ENCODE peak calls at places on chromosomes 12 and 14, in nine cellular contexts. O is transverse colon, H is prostate gland, C is stomach, T is endothelial cell of umbilical vein, A is HCT116, G is suprapubic skin, W is GM12891, Y is esophagus muscularis mucosa. V is an unnamed sample.

GRCh38 chr12:6646276-6647082 is 753 bp downstream of the ACRBP start:
- DNase-seq in O (no peak), H (no peak), C (no peak), T (no peak), A (no peak), G (no peak), W (no peak), Y (no peak), V (no peak)

GRCh38 chr12:28507055-28507454 is 316.8 kb downstream of the CCDC91 start:
- DNase-seq in O (no peak), H (no peak), C (no peak), T (no peak), A (no peak), G (no peak), W (no peak), Y (no peak), V (no peak)

GRCh38 chr12:132806857-132807256 is 21.8 kb downstream of the GOLGA3 start:
- DNase-seq in O (no peak), H (no peak), C (no peak), T (no peak), A (no peak), G (no peak), W (no peak), Y (no peak), V (no peak)

GRCh38 chr12:75161495-75161894 is 48.1 kb downstream of the KCNC2 start:
- DNase-seq in O (no peak), H (no peak), C (no peak), T (no peak), A (no peak), G (no peak), W (no peak), Y (no peak), V (no peak)

GRCh38 chr14:79971330-79971729 is 240.0 kb downstream of the DIO2 start:
- DNase-seq in O (no peak), H (peak), C (no peak), T (no peak), A (no peak), G (no peak), W (no peak), Y (no peak), V (no peak)

GRCh38 chr12:42420385-42420784 is 94.4 kb downstream of the PPHLN1 start:
- DNase-seq in O (no peak), H (no peak), C (no peak), T (no peak), A (no peak), G (no peak), W (no peak), Y (no peak), V (no peak)

GRCh38 chr12:59388176-59388575 is 207.7 kb upstream of the SLC16A7 start:
- DNase-seq in O (no peak), H (no peak), C (no peak), T (no peak), A (no peak), G (no peak), W (no peak), Y (no peak), V (no peak)

GRCh38 chr12:9114946-9115345 is 773 bp downstream of the A2M start:
- DNase-seq in O (no peak), H (no peak), C (no peak), T (no peak), A (no peak), G (no peak), W (no peak), Y (no peak), V (no peak)

GRCh38 chr12:96988919-96989318 is 81.9 kb downstream of the NEDD1 start:
- DNase-seq in O (no peak), H (no peak), C (no peak), T (no peak), A (no peak), G (no peak), W (no peak), Y (no peak), V (no peak)

GRCh38 chr14:103130965-103131364 is 7.7 kb downstream of the TNFAIP2 start:
- DNase-seq in O (no peak), H (peak), C (no peak), T (no peak), A (no peak), G (no peak), W (no peak), Y (no peak), V (peak)

GRCh38 chr12:76113800-76114757 is 29.6 kb upstream of the NAP1L1 start:
- DNase-seq in O (no peak), H (no peak), C (no peak), T (no peak), A (no peak), G (no peak), W (no peak), Y (peak), V (no peak)

GRCh38 chr12:47941475-47942326 is 21.7 kb upstream of the TMEM106C start:
- DNase-seq in O (no peak), H (no peak), C (no peak), T (no peak), A (no peak), G (no peak), W (no peak), Y (no peak), V (no peak)

GRCh38 chr12:81811066-81811777 is 52.1 kb upstream of the PPFIA2 start:
- DNase-seq in O (no peak), H (no peak), C (no peak), T (no peak), A (no peak), G (no peak), W (no peak), Y (no peak), V (no peak)

GRCh38 chr12:27801630-27802029 is 21.6 kb upstream of the MANSC4 start:
- DNase-seq in O (no peak), H (no peak), C (no peak), T (no peak), A (no peak), G (no peak), W (no peak), Y (no peak), V (no peak)

GRCh38 chr12:16531623-16532022 is 74.3 kb downstream of the LMO3 start:
- DNase-seq in O (peak), H (peak), C (peak), T (no peak), A (no peak), G (no peak), W (no peak), Y (no peak), V (peak)

GRCh38 chr14:73491256-73491976 is 683 bp downstream of the RIOX1 start:
- DNase-seq in O (peak), H (peak), C (peak), T (peak), A (no peak), G (no peak), W (peak), Y (no peak), V (peak)

GRCh38 chr14:37122288-37122687 is 50.1 kb downstream of the SLC25A21 start:
- DNase-seq in O (no peak), H (no peak), C (no peak), T (peak), A (peak), G (no peak), W (no peak), Y (no peak), V (no peak)

GRCh38 chr12:15978431-15978950 is 67.4 kb downstream of the DERA start:
- DNase-seq in O (no peak), H (no peak), C (no peak), T (peak), A (no peak), G (no peak), W (no peak), Y (no peak), V (no peak)

GRCh38 chr12:87848248-87848868 is 180.8 kb downstream of the C12orf50 start:
- DNase-seq in O (no peak), H (peak), C (no peak), T (peak), A (peak), G (no peak), W (no peak), Y (no peak), V (no peak)

GRCh38 chr12:79681008-79681590 is 9.7 kb downstream of the PAWR start:
- DNase-seq in O (no peak), H (no peak), C (no peak), T (peak), A (no peak), G (no peak), W (no peak), Y (no peak), V (no peak)

GRCh38 chr14:95500772-95501401 is 15.6 kb downstream of the SYNE3 start:
- DNase-seq in O (no peak), H (no peak), C (peak), T (peak), A (no peak), G (no peak), W (no peak), Y (no peak), V (no peak)

GRCh38 chr14:95948608-95949007 is 72.0 kb downstream of the TUNAR start:
- DNase-seq in O (no peak), H (no peak), C (no peak), T (no peak), A (no peak), G (no peak), W (no peak), Y (no peak), V (no peak)

GRCh38 chr12:103924761-103925641 is 5.2 kb upstream of the HSP90B1 start:
- DNase-seq in O (no peak), H (no peak), C (no peak), T (no peak), A (peak), G (no peak), W (no peak), Y (no peak), V (no peak)

GRCh38 chr14:32693114-32693513 is 245.6 kb upstream of the NPAS3 start:
- DNase-seq in O (peak), H (no peak), C (no peak), T (no peak), A (no peak), G (no peak), W (no peak), Y (no peak), V (no peak)

GRCh38 chr12:121598672-121599287 is 18.0 kb upstream of the KDM2B start:
- DNase-seq in O (no peak), H (no peak), C (no peak), T (no peak), A (no peak), G (no peak), W (no peak), Y (no peak), V (no peak)

GRCh38 chr12:28027328-28027727 is 54.8 kb upstream of the PTHLH start:
- DNase-seq in O (no peak), H (no peak), C (no peak), T (no peak), A (no peak), G (no peak), W (no peak), Y (no peak), V (no peak)

GRCh38 chr14:96567289-96567899 is 65.2 kb downstream of the PAPOLA start:
- DNase-seq in O (no peak), H (no peak), C (no peak), T (peak), A (no peak), G (no peak), W (no peak), Y (no peak), V (no peak)

GRCh38 chr12:46267618-46268348 is 1.1 kb downstream of the SLC38A1 start:
- DNase-seq in O (no peak), H (peak), C (no peak), T (peak), A (no peak), G (no peak), W (no peak), Y (no peak), V (no peak)

GRCh38 chr12:59040651-59041050 is 120.3 kb upstream of the LRIG3 start:
- DNase-seq in O (no peak), H (no peak), C (no peak), T (peak), A (no peak), G (no peak), W (no peak), Y (no peak), V (no peak)

DNA sequence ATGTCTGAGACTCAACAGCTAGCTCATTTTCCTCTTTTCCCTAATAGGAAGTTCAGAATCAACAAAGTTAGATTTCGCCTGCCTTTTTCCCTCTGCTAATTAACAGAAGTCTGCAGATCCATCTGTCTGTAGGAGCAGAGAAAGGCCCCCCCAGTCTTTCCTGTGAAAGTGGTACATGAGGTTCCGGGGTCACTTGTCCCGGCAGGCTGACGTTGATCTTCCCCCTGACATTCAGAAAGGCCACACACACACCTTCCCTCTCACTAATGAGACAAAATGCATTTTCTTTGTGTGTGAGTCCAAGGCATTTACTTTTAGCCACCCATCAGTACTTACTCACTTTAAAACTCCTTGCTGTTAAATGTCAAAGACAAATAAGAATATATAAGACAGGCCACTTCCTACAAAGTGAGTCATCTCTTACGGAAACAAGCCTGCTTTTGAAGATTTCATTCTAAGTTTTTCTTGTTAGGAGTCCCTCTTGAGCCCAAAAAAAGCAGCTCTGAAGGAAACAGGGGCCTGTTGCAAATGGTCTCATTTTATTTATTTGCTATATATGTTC is 138.7 kb downstream of the TTC7B start:
- DNase-seq in O (no peak), H (no peak), C (no peak), T (peak), A (no peak), G (no peak), W (no peak), Y (no peak), V (no peak)
- TF ChIP-seq POLR2AphosphoS5 in O (peak), H (no peak), C (peak), T (no peak), A (no peak), G (no peak), W (no peak), Y (peak), V (no peak)

GRCh38 chr12:105676694-105677093 is 346.2 kb downstream of the C12orf75 start:
- DNase-seq in O (peak), H (peak), C (peak), T (peak), A (no peak), G (no peak), W (no peak), Y (no peak), V (no peak)

GRCh38 chr12:105681341-105681740 is 350.9 kb downstream of the C12orf75 start:
- DNase-seq in O (no peak), H (no peak), C (no peak), T (no peak), A (no peak), G (no peak), W (no peak), Y (no peak), V (no peak)

GRCh38 chr12:105674871-105675699 is 344.6 kb downstream of the C12orf75 start:
- DNase-seq in O (no peak), H (no peak), C (no peak), T (no peak), A (no peak), G (no peak), W (no peak), Y (no peak), V (no peak)

GRCh38 chr12:105677672-105678071 is 347.2 kb downstream of the C12orf75 start:
- DNase-seq in O (no peak), H (no peak), C (no peak), T (no peak), A (no peak), G (no peak), W (no peak), Y (no peak), V (no peak)

DNA sequence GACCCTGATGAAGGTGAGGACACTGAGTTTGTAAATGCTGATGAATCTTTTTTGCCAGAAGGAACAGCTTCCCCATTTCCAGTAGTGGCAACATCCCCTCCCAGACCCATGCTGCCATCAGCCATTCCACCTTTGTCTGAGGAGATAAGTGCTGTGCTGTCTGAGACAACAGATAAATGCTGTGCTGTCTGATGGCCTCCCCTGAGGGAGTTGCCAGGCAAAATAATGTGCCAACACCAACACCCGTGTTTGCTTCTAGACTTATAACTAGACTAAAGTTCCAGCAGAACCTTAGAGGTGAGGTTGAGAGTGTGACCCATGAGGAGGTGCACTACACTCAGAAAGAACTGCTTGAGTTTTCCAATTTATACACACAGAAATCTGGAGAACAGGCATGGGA is 349.5 kb downstream of the C12orf75 start:
- DNase-seq in O (no peak), H (no peak), C (no peak), T (no peak), A (no peak), G (no peak), W (no peak), Y (no peak), V (no peak)
- TF ChIP-seq POLR2A in O (no peak), H (no peak), C (no peak), T (no peak), A (no peak), G (no peak), W (no peak), Y (no peak), V (no peak)

GRCh38 chr14:93772263-93772662 is 16.0 kb downstream of the PRIMA1 start:
- DNase-seq in O (no peak), H (no peak), C (peak), T (no peak), A (no peak), G (no peak), W (no peak), Y (no peak), V (no peak)
- TF ChIP-seq POLR2AphosphoS5 in O (no peak), H (no peak), C (peak), T (no peak), A (no peak), G (no peak), W (no peak), Y (peak), V (no peak)

GRCh38 chr14:105206873-105207272 is 25.8 kb upstream of the NUDT14 start:
- DNase-seq in O (no peak), H (no peak), C (no peak), T (no peak), A (no peak), G (no peak), W (no peak), Y (no peak), V (no peak)

GRCh38 chr14:105203701-105204100 is 22.6 kb upstream of the NUDT14 start:
- DNase-seq in O (no peak), H (no peak), C (no peak), T (no peak), A (no peak), G (no peak), W (no peak), Y (no peak), V (no peak)

GRCh38 chr14:105205718-105206208 is 24.7 kb upstream of the NUDT14 start:
- DNase-seq in O (no peak), H (no peak), C (peak), T (no peak), A (no peak), G (no peak), W (no peak), Y (no peak), V (no peak)

GRCh38 chr14:105204206-105204930 is 23.3 kb upstream of the NUDT14 start:
- DNase-seq in O (peak), H (no peak), C (peak), T (no peak), A (no peak), G (no peak), W (no peak), Y (no peak), V (no peak)

DNA sequence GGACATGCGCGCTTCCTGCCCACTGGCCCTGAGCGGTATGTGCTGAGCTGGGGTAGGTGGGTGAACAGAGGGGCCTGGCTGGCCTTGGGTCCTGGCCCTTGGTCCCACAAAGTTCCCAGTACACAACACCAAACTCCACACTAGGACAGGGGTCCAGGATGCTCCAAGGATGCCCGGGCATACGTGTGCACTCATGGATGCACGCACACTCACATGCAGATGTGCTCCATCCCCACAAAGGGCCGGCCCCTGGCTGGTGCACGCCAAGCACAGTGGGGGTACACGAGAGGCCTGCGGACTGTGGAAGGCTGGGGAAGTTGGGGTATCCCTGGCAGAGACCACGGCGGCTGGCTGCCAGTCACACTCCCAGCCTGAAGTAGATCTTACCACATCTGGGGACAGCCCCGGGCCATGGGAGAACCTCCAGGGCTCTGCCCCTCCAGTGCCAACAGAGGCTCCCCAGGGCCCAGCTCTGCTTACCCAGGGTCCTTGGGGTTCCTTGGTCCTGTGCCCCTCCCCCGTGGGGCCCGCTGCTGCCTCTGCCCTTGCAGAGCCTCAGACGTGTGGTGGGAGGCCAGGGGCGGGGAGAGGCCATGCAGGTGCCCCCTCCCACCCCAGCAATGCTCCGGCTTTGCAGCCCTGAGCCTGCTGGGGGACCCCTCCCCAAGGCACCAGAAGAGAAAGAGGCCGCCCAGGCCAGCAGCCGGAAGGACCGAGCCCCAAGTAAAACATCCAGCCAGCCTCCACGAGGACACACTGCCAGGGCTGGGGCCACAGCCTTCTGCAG is 24.0 kb upstream of the NUDT14 start:
- DNase-seq in O (no peak), H (no peak), C (no peak), T (no peak), A (no peak), G (no peak), W (no peak), Y (no peak), V (no peak)
- TF ChIP-seq POLR2A in O (no peak), H (no peak), C (no peak), T (no peak), A (no peak), G (no peak), W (no peak), Y (no peak), V (no peak)

V was measured in breast epithelium.